ENCODE peak calls at places on chromosomes 11 and 22, in nine cellular contexts. K is psoas muscle, O is fibroblast of lung, X is OCI-LY7, I is stomach, Y is heart right ventricle, T is IMR-90, C is cardiac muscle cell, A is astrocyte of the spinal cord. P is an unnamed sample.

GRCh38 chr22:42716221-42716620 is 4.4 kb downstream of the A4GALT start:
- DNase-seq in K (no peak), O (no peak), X (peak), I (no peak), Y (no peak), T (no peak), C (no peak), A (no peak), P (peak)

GRCh38 chr11:87324817-87325489 is 287.2 kb downstream of the TMEM135 start:
- DNase-seq in K (no peak), O (peak), X (no peak), I (no peak), Y (no peak), T (peak), C (no peak), A (no peak), P (no peak)

GRCh38 chr11:63866211-63866610 is 27.3 kb downstream of the MARK2 start:
- DNase-seq in K (peak), O (peak), X (peak), I (peak), Y (no peak), T (peak), C (no peak), A (peak), P (peak)

GRCh38 chr11:134207538-134208239 is 16.1 kb downstream of the NCAPD3 start:
- DNase-seq in K (peak), O (no peak), X (peak), I (peak), Y (no peak), T (no peak), C (peak), A (no peak), P (peak)

GRCh38 chr11:46642627-46643335 is 25.4 kb downstream of the ATG13 start:
- DNase-seq in K (no peak), O (no peak), X (no peak), I (no peak), Y (no peak), T (no peak), C (no peak), A (no peak), P (no peak)

GRCh38 chr22:43289976-43290663 is 53.1 kb downstream of the SCUBE1 start:
- DNase-seq in K (peak), O (peak), X (no peak), I (no peak), Y (peak), T (peak), C (no peak), A (peak), P (no peak)

GRCh38 chr11:6387811-6388599 is 2.3 kb upstream of the SMPD1 start:
- DNase-seq in K (no peak), O (peak), X (no peak), I (no peak), Y (no peak), T (peak), C (no peak), A (peak), P (no peak)

GRCh38 chr11:134270250-134270714 is 5.9 kb upstream of the GLB1L3 start:
- DNase-seq in K (no peak), O (no peak), X (no peak), I (no peak), Y (no peak), T (no peak), C (no peak), A (no peak), P (peak)

GRCh38 chr11:36501236-36501635 is 8.8 kb downstream of the TRAF6 start:
- DNase-seq in K (no peak), O (peak), X (no peak), I (no peak), Y (no peak), T (peak), C (no peak), A (no peak), P (no peak)

GRCh38 chr11:76786053-76787014 is 3.2 kb downstream of the TSKU start:
- DNase-seq in K (no peak), O (no peak), X (no peak), I (no peak), Y (no peak), T (no peak), C (no peak), A (no peak), P (no peak)
- H3K4me3 ChIP-seq in K (no peak), O (no peak), X (no peak), I (no peak), Y (no peak), T (no peak), C (no peak), A (no peak), P (no peak)

GRCh38 chr22:37030560-37031281 is 11.2 kb downstream of the MPST start:
- DNase-seq in K (no peak), O (no peak), X (no peak), I (no peak), Y (no peak), T (no peak), C (no peak), A (no peak), P (no peak)
- TF ChIP-seq CTCF in K (no peak), O (no peak), X (peak), I (no peak), Y (no peak), T (no peak), C (peak), A (no peak), P (no peak)

GRCh38 chr11:108474664-108475485 is 7.5 kb upstream of the C11orf65 start:
- DNase-seq in K (no peak), O (no peak), X (no peak), I (no peak), Y (no peak), T (no peak), C (no peak), A (no peak), P (no peak)
- H3K4me3 ChIP-seq in K (no peak), O (no peak), X (no peak), I (no peak), Y (no peak), T (no peak), C (no peak), A (no peak), P (no peak)

GRCh38 chr11:17831883-17832282 is 97.3 kb downstream of the KCNC1 start:
- DNase-seq in K (no peak), O (no peak), X (no peak), I (no peak), Y (no peak), T (no peak), C (no peak), A (no peak), P (no peak)

GRCh38 chr11:17822021-17822781 is 87.6 kb downstream of the KCNC1 start:
- DNase-seq in K (peak), O (peak), X (no peak), I (no peak), Y (no peak), T (peak), C (no peak), A (peak), P (no peak)

GRCh38 chr11:17828311-17828751 is 93.8 kb downstream of the KCNC1 start:
- DNase-seq in K (peak), O (peak), X (no peak), I (peak), Y (peak), T (peak), C (no peak), A (peak), P (no peak)

GRCh38 chr11:17831228-17831627 is 96.6 kb downstream of the KCNC1 start:
- DNase-seq in K (peak), O (no peak), X (no peak), I (no peak), Y (no peak), T (no peak), C (no peak), A (no peak), P (no peak)

DNA sequence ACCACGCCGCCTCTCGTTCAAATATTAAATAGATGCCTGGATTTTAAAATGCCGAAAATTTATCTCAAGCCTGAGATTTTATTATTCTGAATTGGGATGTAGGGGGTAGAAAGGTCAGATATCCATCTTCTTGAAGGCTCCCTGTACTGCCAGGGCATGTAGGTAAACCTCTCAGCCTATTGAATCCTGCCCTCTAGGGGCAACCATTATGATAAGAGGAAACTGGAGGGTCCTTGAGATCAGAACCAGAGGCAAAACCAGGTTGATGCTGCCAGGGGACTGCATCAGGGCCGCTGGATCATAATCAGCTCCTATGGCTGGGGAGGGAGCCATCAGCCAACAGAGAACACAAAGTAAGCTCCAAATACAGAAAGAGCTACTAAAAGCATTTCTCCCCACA is 92.4 kb downstream of the KCNC1 start:
- DNase-seq in K (no peak), O (no peak), X (no peak), I (no peak), Y (no peak), T (no peak), C (no peak), A (no peak), P (no peak)
- TF ChIP-seq CTCF in K (no peak), O (no peak), X (peak), I (no peak), Y (no peak), T (peak), C (peak), A (peak), P (no peak)

DNA sequence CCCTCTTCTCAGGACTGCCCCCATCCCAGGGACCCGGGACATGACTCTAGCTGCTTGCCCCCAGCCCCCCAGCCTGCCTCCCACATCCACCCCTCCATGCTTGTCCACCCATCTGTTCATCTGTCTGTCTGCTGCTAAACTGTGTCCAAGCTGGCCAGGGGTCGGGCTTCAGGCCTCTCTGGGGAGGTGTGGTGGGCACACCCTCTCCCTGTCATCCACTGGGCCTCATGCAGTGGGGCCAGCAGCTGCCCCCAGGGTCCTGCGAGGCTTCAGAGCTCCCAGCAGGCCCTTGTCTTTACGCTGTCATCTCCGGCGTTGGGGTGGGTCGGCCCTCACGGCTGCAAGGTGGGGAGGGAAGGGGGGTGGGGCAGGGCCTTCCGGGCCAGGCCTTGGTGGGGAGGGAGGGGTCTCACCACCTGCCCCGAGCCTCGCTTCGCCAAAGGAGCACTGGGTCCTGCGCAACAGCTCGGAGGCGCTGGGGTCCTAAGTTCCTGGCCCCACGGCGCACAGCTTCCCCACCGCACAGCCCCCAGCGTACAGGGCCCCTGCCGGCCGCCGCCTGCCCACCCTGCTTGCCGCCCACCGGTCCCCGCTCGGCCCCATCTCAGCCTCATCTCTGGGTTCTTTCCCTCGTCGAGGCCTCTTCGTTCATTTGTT is 26.7 kb downstream of the MOB2 start:
- DNase-seq in K (no peak), O (no peak), X (no peak), I (no peak), Y (no peak), T (no peak), C (no peak), A (no peak), P (no peak)
- H3K4me3 ChIP-seq in K (no peak), O (no peak), X (no peak), I (peak), Y (no peak), T (no peak), C (no peak), A (no peak), P (no peak)

GRCh38 chr11:73360743-73361369 is 15.3 kb upstream of the RELT start:
- DNase-seq in K (no peak), O (no peak), X (no peak), I (no peak), Y (no peak), T (no peak), C (no peak), A (no peak), P (no peak)

GRCh38 chr11:73361953-73362776 is 14.0 kb upstream of the RELT start:
- DNase-seq in K (no peak), O (no peak), X (peak), I (no peak), Y (no peak), T (no peak), C (no peak), A (no peak), P (no peak)

GRCh38 chr11:73358071-73358470 is 18.1 kb upstream of the RELT start:
- DNase-seq in K (no peak), O (peak), X (no peak), I (no peak), Y (no peak), T (peak), C (no peak), A (no peak), P (no peak)

GRCh38 chr11:73359341-73359740 is 16.9 kb upstream of the RELT start:
- DNase-seq in K (peak), O (no peak), X (no peak), I (no peak), Y (peak), T (peak), C (no peak), A (no peak), P (no peak)

DNA sequence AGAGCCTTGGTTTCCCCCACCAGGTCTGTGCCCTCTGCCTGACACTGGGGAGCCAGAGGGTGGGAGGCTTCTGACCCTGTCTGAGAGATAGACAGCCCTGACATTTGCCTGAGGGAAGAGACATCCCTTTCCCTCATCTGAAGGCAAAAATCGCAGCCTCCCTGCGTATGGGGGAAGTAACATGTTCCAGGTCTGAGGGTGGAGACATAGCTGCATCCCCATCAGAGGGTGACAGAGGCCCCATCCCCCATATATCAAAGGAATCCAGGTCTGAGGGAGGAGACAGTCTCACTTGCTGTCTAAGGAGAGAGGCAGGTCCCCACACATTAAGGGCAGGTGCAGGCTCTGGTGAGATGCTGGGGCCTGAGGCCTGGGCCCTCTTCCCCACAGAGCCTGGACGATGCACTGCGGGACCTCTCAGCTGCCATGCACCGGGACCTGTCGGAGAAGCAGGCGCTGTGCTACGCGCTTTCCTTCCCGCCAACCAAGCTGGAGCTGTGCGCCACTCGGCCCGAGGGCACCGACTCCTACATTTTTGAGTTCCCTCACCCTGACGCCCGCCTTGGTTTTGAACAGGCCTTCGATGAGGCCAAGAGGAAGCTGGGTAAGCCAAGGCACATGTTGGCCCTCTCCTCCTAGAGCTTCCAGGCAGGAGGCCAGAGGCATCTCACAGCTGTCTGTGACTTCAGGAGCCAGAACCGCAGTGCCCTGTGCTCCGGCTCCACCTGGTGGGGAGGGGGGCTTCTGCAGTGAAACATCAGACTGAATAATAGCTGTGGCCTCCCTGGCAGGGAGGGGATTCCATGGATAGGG is 16.1 kb upstream of the RELT start:
- DNase-seq in K (peak), O (peak), X (peak), I (no peak), Y (no peak), T (peak), C (peak), A (peak), P (no peak)
- TF ChIP-seq CTCF in K (peak), O (peak), X (peak), I (no peak), Y (peak), T (peak), C (peak), A (peak), P (peak)

DNA sequence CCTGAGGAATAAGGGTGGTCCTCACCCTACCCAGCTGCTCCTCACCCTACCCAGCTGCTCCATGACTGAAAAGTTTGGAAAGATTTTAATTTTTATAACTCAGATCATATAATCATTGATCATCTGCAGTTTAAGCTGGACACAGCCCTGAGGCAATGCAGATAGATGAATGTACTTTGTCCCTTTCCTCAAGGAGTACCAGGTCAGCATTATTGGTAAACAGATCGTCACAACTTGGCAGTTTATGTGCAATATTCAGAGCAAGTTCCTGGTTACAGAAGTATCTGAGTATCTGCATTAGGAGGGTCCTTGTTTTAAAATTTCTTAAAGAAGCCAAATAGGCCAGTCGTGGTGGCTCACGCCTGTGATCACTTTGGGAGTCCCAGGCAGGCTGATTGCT is 3.6 kb downstream of the TNRC6B start:
- DNase-seq in K (no peak), O (no peak), X (no peak), I (no peak), Y (no peak), T (no peak), C (no peak), A (no peak), P (no peak)
- H3K4me3 ChIP-seq in K (no peak), O (no peak), X (no peak), I (no peak), Y (no peak), T (no peak), C (no peak), A (no peak), P (no peak)